ENCODE peak calls at places on chromosomes 13 and 19, in nine cellular contexts. R is uterus, O is BE2C, V is lung, G is cardiac fibroblast, U is body of pancreas, N is choroid plexus epithelial cell, Z is foreskin fibroblast, E is fibroblast of the aortic adventitia. T is an unnamed sample.

GRCh38 chr19:661427-662196 is 1.4 kb downstream of the RNF126 start:
- DNase-seq in R (no peak), O (no peak), V (no peak), G (no peak), U (no peak), N (peak; percentile 32), Z (peak; percentile 54), E (peak; percentile 18), T (peak; percentile 75)

GRCh38 chr19:35265126-35265995 is 3.4 kb upstream of the USF2 start:
- DNase-seq in R (peak; percentile 28), O (no peak), V (no peak), G (no peak), U (peak; percentile 40), N (no peak), Z (no peak), E (no peak), T (no peak)

GRCh38 chr13:91200486-91200885 is 147.0 kb upstream of the MIR17HG start:
- DNase-seq in R (no peak), O (no peak), V (no peak), G (no peak), U (no peak), N (no peak), Z (no peak), E (no peak), T (no peak)

GRCh38 chr19:38666662-38667448 is 19.4 kb downstream of the ACTN4 start:
- DNase-seq in R (no peak), O (no peak), V (no peak), G (peak; percentile 85), U (peak; percentile 80), N (peak; percentile 66), Z (peak; percentile 77), E (peak; percentile 76), T (peak; percentile 58)

GRCh38 chr13:63680704-63681103 is 2265.1 kb upstream of the PCDH20 start:
- DNase-seq in R (no peak), O (no peak), V (no peak), G (no peak), U (no peak), N (no peak), Z (no peak), E (no peak), T (no peak)

GRCh38 chr19:55646889-55647731 is 902 bp upstream of the CCDC106 start:
- DNase-seq in R (no peak), O (no peak), V (no peak), G (no peak), U (no peak), N (no peak), Z (no peak), E (no peak), T (no peak)

GRCh38 chr13:42847891-42848663 is 66.7 kb downstream of the FAM216B start:
- DNase-seq in R (no peak), O (no peak), V (no peak), G (peak; percentile 60), U (no peak), N (peak; percentile 42), Z (peak; percentile 76), E (peak; percentile 68), T (no peak)

GRCh38 chr19:33673258-33673875 is 51.6 kb downstream of the CHST8 start:
- DNase-seq in R (no peak), O (no peak), V (no peak), G (no peak), U (no peak), N (no peak), Z (no peak), E (no peak), T (no peak)

GRCh38 chr13:43303040-43303729 is 279.8 kb downstream of the DNAJC15 start:
- DNase-seq in R (peak; percentile 24), O (peak; percentile 89), V (peak; percentile 34), G (peak; percentile 86), U (peak; percentile 62), N (peak; percentile 74), Z (peak; percentile 87), E (peak; percentile 81), T (peak; percentile 13)

GRCh38 chr19:12365094-12365371 is 450 bp downstream of the ZNF442 start:
- DNase-seq in R (peak; percentile 16), O (peak; percentile 46), V (no peak), G (peak; percentile 42), U (no peak), N (peak; percentile 24), Z (peak; percentile 57), E (peak; percentile 38), T (peak; percentile 29)

GRCh38 chr13:98688373-98688772 is 64.1 kb downstream of the SLC15A1 start:
- DNase-seq in R (no peak), O (no peak), V (no peak), G (no peak), U (no peak), N (no peak), Z (no peak), E (no peak), T (no peak)

GRCh38 chr19:22634450-22634827 is 315 bp downstream of the ZNF492 start:
- DNase-seq in R (no peak), O (no peak), V (no peak), G (no peak), U (no peak), N (no peak), Z (no peak), E (no peak), T (no peak)

DNA sequence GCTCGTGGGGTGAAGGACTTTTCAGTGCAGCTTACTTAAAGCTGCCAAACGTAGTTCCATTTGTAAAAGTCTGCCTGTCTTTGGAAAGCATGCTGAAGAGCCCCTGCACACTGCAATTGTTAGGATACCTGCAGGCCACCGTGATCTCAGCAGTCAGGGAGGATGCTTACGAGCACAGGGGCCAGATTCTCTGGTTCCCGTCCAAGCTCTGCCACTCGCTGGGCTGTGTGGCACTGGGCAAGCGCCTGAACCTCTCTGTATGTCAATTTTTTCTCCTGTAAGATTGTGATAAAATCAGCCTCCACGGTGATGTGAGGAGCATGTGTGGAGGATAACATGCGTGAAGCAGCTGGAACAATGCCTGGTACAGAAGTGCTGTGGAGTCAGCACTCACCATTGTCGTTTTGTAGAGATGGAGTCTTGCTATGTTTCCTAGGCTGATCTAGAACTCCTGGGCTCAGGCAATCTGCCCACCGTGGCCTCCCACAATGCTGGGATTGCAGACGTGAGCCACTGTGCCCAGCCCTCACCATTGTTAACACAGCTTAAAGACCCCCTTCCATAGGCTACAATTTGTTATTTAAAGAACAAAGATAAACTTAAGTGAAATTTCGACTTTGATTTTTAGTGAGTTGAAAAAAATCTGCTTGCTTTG is 3.5 kb downstream of the ADPRHL1 start:
- DNase-seq in R (no peak), O (no peak), V (no peak), G (no peak), U (no peak), N (no peak), Z (no peak), E (no peak), T (no peak)
- H3K4me3 ChIP-seq in R (peak overlapping the region; percentile 17), O (no peak overlapping the region), V (peak overlapping the region; percentile 42), G (no peak overlapping the region), U (no peak overlapping the region), N (no peak overlapping the region), Z (peak overlapping the region; percentile 30), E (peak overlapping the region; percentile 66), T (no peak overlapping the region)

DNA sequence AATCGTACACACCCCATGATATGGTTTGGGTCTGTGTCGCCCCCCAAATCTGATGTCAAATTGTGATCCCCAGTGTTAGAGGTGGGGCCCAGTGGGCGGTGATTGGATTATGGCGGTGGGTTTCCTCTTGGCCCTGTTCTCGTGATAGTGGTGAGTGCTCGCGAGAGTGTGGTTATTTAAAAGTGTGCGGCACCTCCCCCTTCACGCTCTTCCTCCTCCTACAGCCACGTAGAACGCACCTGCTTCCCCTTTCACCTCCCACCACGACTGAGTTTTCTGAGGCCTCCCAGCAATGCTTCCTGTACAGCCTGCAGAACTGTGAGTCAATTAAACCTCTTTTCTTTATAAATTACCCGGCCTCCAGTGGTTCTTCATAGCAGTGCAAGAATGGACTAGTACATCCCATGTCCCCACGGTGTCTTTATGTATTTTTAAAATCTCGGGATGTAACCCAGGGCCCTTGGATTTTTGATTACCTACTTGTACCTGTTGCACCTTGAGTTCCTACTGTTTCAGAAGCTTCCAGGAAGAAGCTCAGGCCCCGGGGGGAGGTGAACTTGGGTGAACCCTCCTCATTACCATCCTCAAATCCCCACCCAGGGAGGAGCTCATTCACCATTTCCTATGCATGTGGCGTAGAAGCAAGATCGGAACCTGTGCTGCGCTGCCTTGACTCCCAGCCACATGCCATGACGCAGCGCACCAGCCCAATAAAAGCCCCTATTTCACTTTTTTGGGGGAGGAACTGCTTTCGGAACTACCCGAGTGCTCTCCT is 52.4 kb downstream of the TEX29 start:
- DNase-seq in R (no peak), O (no peak), V (peak; percentile 24), G (no peak), U (no peak), N (no peak), Z (no peak), E (no peak), T (no peak)
- H3K4me3 ChIP-seq in R (no peak overlapping the region), O (no peak overlapping the region), V (no peak overlapping the region), G (no peak overlapping the region), U (no peak overlapping the region), N (no peak overlapping the region), Z (no peak overlapping the region), E (no peak overlapping the region), T (no peak overlapping the region)

DNA sequence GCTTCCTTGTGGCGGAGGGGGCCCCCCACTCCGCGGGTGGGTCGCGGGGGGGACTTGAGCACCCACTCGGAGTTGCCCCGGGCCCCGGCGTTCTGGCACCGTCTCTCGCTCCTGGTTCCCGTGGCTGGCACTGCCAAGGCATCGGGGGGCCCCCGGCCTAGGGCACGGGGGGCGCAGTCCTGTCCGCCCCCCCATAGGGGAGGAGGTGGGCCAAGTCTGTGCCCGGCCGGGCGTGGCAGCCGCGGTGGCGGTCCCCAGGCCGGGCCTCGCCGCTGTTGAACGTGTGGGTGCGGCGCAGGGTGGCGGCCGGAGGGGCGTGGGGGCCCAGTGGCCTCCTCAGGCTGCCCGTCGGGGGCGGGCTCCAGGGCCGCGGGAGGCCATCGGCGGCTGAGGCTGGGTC is 3.6 kb upstream of the LRG1 start:
- DNase-seq in R (no peak), O (no peak), V (no peak), G (no peak), U (no peak), N (no peak), Z (no peak), E (no peak), T (no peak)
- H3K4me3 ChIP-seq in R (no peak overlapping the region), O (no peak overlapping the region), V (no peak overlapping the region), G (no peak overlapping the region), U (no peak overlapping the region), N (no peak overlapping the region), Z (no peak overlapping the region), E (no peak overlapping the region), T (no peak overlapping the region)

GRCh38 chr13:41017744-41018582 is 1.2 kb downstream of the ELF1 start:
- DNase-seq in R (no peak), O (no peak), V (no peak), G (no peak), U (no peak), N (no peak), Z (no peak), E (no peak), T (no peak)

GRCh38 chr13:41018583-41018909 is 570 bp downstream of the ELF1 start:
- DNase-seq in R (no peak), O (no peak), V (no peak), G (no peak), U (no peak), N (no peak), Z (no peak), E (no peak), T (no peak)

GRCh38 chr13:41017153-41017552 is 2.0 kb downstream of the ELF1 start:
- DNase-seq in R (no peak), O (no peak), V (no peak), G (no peak), U (no peak), N (no peak), Z (no peak), E (no peak), T (peak; percentile 56)

GRCh38 chr13:41019578-41020347 is 647 bp upstream of the ELF1 start:
- DNase-seq in R (no peak), O (no peak), V (no peak), G (no peak), U (no peak), N (no peak), Z (no peak), E (no peak), T (peak; percentile 74)

GRCh38 chr13:41019027-41019487 is at the start of gene ELF1:
- DNase-seq in R (peak; percentile 36), O (no peak), V (peak; percentile 68), G (peak; percentile 57), U (peak; percentile 59), N (peak; percentile 65), Z (peak; percentile 66), E (peak; percentile 73), T (peak; percentile 91)
- H3K4me3 ChIP-seq in R (no peak within 1 kb of the TSS), O (no peak within 1 kb of the TSS), V (no peak within 1 kb of the TSS), G (no peak within 1 kb of the TSS), U (no peak within 1 kb of the TSS), N (no peak within 1 kb of the TSS), Z (no peak within 1 kb of the TSS), E (peak within 1 kb of the TSS; percentile 58), T (peak within 1 kb of the TSS; percentile 52)

T was measured in small intestine.